ENCODE peak calls at places on chromosomes 7 and 10, in nine cellular contexts. G is GM23338, Q is esophagus muscularis mucosa, R is Panc1, Y is sigmoid colon, N is GM12878, T is prostate gland, X is breast epithelium, C is stomach. K is an unnamed sample.

GRCh38 chr10:49484501-49485230 is 54.3 kb downstream of the ERCC6 start:
- DNase-seq in R (no peak), G (no peak), Q (no peak), X (no peak), N (no peak), T (no peak), C (no peak), Y (no peak), K (no peak)

GRCh38 chr7:127252736-127253288 is at the start of gene GRM8:
- DNase-seq in N (no peak), R (no peak), C (peak; percentile 39), Y (peak; percentile 72), G (peak; percentile 87), X (no peak), Q (no peak), T (peak; percentile 9), K (no peak)

GRCh38 chr7:150964593-150965111 is 13.5 kb downstream of the KCNH2 start:
- DNase-seq in Y (peak; percentile 91), Q (no peak), C (no peak), G (peak; percentile 60), R (no peak), T (no peak), N (no peak), X (no peak), K (no peak)

GRCh38 chr7:41973331-41973730 is 263.7 kb downstream of the GLI3 start:
- DNase-seq in R (no peak), C (no peak), Y (no peak), T (no peak), Q (no peak), G (no peak), N (no peak), X (no peak), K (no peak)

GRCh38 chr7:149466364-149466763 is 5.5 kb upstream of the ZNF777 start:
- DNase-seq in X (no peak), G (no peak), T (no peak), N (no peak), C (no peak), Y (no peak), Q (no peak), R (no peak), K (no peak)

GRCh38 chr10:55215699-55216098 is 414.7 kb upstream of the PCDH15 start:
- DNase-seq in T (no peak), G (no peak), X (no peak), Q (no peak), C (no peak), N (no peak), R (no peak), Y (no peak), K (no peak)

GRCh38 chr10:13634207-13634606 is 47.4 kb downstream of the PRPF18 start:
- DNase-seq in X (no peak), N (no peak), Q (no peak), Y (no peak), C (no peak), T (no peak), R (no peak), G (no peak), K (no peak)

GRCh38 chr7:148264933-148265557 is 325.5 kb upstream of the C7orf33 start:
- DNase-seq in N (no peak), Y (no peak), G (peak; percentile 91), Q (no peak), R (peak; percentile 25), C (no peak), T (no peak), X (no peak), K (no peak)

GRCh38 chr10:96648297-96648696 is 61.5 kb upstream of the TM9SF3 start:
- DNase-seq in C (no peak), R (no peak), N (no peak), Q (no peak), G (no peak), T (no peak), Y (no peak), X (no peak), K (no peak)

GRCh38 chr10:96646774-96647173 is 60.0 kb upstream of the TM9SF3 start:
- DNase-seq in N (no peak), T (no peak), R (no peak), X (no peak), Y (no peak), C (no peak), G (no peak), Q (no peak), K (no peak)

GRCh38 chr10:96646251-96646740 is 59.5 kb upstream of the TM9SF3 start:
- DNase-seq in Q (no peak), C (no peak), G (no peak), R (no peak), X (no peak), Y (no peak), N (no peak), T (no peak), K (no peak)

GRCh38 chr10:96645191-96645721 is 58.4 kb upstream of the TM9SF3 start:
- DNase-seq in X (no peak), Y (no peak), T (no peak), R (no peak), N (no peak), G (no peak), Q (no peak), C (no peak), K (no peak)

GRCh38 chr10:96647466-96647865 is 60.7 kb upstream of the TM9SF3 start:
- DNase-seq in T (no peak), C (no peak), N (no peak), R (no peak), X (no peak), G (no peak), Q (no peak), Y (no peak), K (no peak)
- H3K27ac ChIP-seq in T (no peak overlapping the region), C (no peak overlapping the region), N (peak overlapping the region; percentile 66), R (no peak overlapping the region), X (no peak overlapping the region), G (no peak overlapping the region), Q (no peak overlapping the region), Y (no peak overlapping the region), K (no peak overlapping the region)

GRCh38 chr10:102782698-102783540 is 39.2 kb downstream of the WBP1L start:
- DNase-seq in T (peak; percentile 85), R (no peak), Y (peak; percentile 95), X (peak; percentile 62), C (peak; percentile 73), N (no peak), G (no peak), Q (peak; percentile 95), K (no peak)
- TF ChIP-seq POLR2AphosphoS5 in T (peak; percentile 61), R (no peak), Y (peak; percentile 61), X (peak; percentile 48), C (peak; percentile 37), N (no peak), G (no peak), Q (peak; percentile 63), K (peak; percentile 9)

DNA sequence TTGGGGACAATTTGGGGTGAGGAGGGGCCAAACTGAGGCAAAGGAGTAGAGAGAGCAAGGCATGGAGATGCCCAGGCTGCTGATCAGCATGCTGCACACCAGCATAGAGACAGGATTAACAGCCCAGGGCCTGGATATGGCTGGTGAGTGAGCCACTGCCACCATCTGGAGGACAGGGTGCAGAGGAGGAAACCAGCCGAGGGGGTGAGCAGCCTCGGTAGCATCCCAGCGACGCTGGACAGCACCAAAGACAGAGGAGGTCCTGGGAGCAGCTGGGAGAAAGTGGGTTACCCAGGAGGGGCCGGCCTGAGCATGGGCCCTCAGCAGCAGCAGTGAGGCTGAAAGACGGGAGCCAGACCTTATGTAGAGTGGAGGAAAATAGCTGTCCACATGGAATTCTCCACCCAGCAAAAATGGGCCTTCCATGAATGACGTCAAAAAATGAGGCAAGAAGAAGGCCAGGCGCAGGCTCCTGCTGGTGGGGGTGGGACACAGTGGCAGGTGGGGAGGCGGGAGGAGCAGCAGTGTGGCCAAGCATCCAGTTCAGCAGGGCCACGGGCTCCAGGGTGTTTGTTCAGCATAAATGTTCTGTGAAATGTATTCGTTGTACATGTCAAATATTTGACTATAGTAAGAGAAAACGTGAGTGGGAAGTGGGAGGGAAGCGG is 16.7 kb downstream of the RET start:
- DNase-seq in N (no peak), C (no peak), G (peak; percentile 48), R (no peak), X (no peak), T (peak; percentile 25), Q (no peak), Y (no peak), K (no peak)
- H3K4me1 ChIP-seq in N (no peaks in the 10 kb centered on the region), C (no peaks in the 10 kb centered on the region), G (peaks cover 3% of the 10 kb centered on the region), R (peaks cover 5% of the 10 kb centered on the region), X (no peaks in the 10 kb centered on the region), T (no peaks in the 10 kb centered on the region), Q (no peaks in the 10 kb centered on the region), Y (no peaks in the 10 kb centered on the region), K (no peaks in the 10 kb centered on the region)

GRCh38 chr7:20327047-20327446 is 3.7 kb upstream of the ITGB8 start:
- DNase-seq in X (no peak), Y (no peak), G (no peak), N (no peak), R (no peak), Q (no peak), T (no peak), C (no peak), K (no peak)
- H3K27ac ChIP-seq in X (peak overlapping the region; percentile 43), Y (no peak overlapping the region), G (no peak overlapping the region), N (no peak overlapping the region), R (no peak overlapping the region), Q (peak overlapping the region; percentile 49), T (no peak overlapping the region), C (no peak overlapping the region), K (no peak overlapping the region)

GRCh38 chr10:73785221-73785720 is at the start of gene ZSWIM8:
- DNase-seq in T (peak; percentile 93), R (peak; percentile 86), Q (peak; percentile 96), Y (peak; percentile 95), G (peak; percentile 98), N (peak; percentile 84), C (peak; percentile 86), X (peak; percentile 94), K (peak; percentile 96)
- TF ChIP-seq POLR2AphosphoS5 in T (peak; percentile 96), R (peak; percentile 82), Q (peak; percentile 87), Y (peak; percentile 88), G (peak; percentile 53), N (peak; percentile 52), C (peak; percentile 61), X (peak; percentile 89), K (peak; percentile 100)

GRCh38 chr10:63702107-63702506 is 180.9 kb downstream of the REEP3 start:
- DNase-seq in X (no peak), Q (no peak), T (no peak), C (no peak), N (no peak), G (no peak), R (no peak), Y (no peak), K (no peak)
- H3K4me1 ChIP-seq in X (no peaks in the 10 kb centered on the region), Q (peaks cover 40% of the 10 kb centered on the region), T (peaks cover 13% of the 10 kb centered on the region), C (peaks cover 25% of the 10 kb centered on the region), N (peaks cover 8% of the 10 kb centered on the region), G (peaks cover 15% of the 10 kb centered on the region), R (peaks cover 55% of the 10 kb centered on the region), Y (peaks cover 45% of the 10 kb centered on the region), K (peaks cover 37% of the 10 kb centered on the region)